ENCODE peak calls at places on chromosomes 1 and 21, in five cellular contexts. X is GM10248, S is psoas muscle, G is left ventricle myocardium superior, R is astrocyte. L is an unnamed sample.

GRCh38 chr1:18197299-18197698 is 89.7 kb downstream of the IGSF21 start:
- DNase-seq in S (no peak), X (no peak), G (no peak), R (no peak), L (no peak)

GRCh38 chr1:9628541-9629444 is 22.7 kb upstream of the PIK3CD start:
- DNase-seq in R (no peak), X (peak; percentile 78), G (no peak), S (no peak), L (no peak)

GRCh38 chr1:222347627-222348026 is 200.3 kb downstream of the HHIPL2 start:
- DNase-seq in R (no peak), X (no peak), G (no peak), S (no peak), L (no peak)

GRCh38 chr21:38804030-38804616 is 1.6 kb upstream of the ETS2 start:
- DNase-seq in R (peak; percentile 32), X (no peak), G (no peak), S (no peak), L (no peak)

GRCh38 chr1:21317035-21317689 is 26.9 kb upstream of the ECE1 start:
- DNase-seq in R (peak; percentile 58), X (no peak), S (peak; percentile 85), G (peak; percentile 86), L (peak; percentile 94)

GRCh38 chr21:27681841-27682240 is 715.0 kb upstream of the ADAMTS5 start:
- DNase-seq in R (no peak), S (no peak), X (no peak), G (no peak), L (no peak)

GRCh38 chr1:213669964-213670691 is 317.6 kb upstream of the PROX1 start:
- DNase-seq in S (no peak), R (no peak), X (no peak), G (no peak), L (no peak)

GRCh38 chr1:153565529-153566374 is at the start of gene S100A2:
- DNase-seq in G (no peak), S (peak; percentile 75), R (peak; percentile 93), X (peak; percentile 75), L (no peak)

GRCh38 chr1:165858928-165859845 is 31.8 kb downstream of the UCK2 start:
- DNase-seq in R (peak; percentile 42), S (no peak), G (no peak), X (no peak), L (no peak)

GRCh38 chr21:44720170-44720569 is 8.8 kb upstream of the TSPEAR start:
- DNase-seq in S (no peak), X (no peak), R (no peak), G (no peak), L (no peak)

GRCh38 chr21:16279658-16280581 is 550.1 kb downstream of the USP25 start:
- DNase-seq in R (peak; percentile 71), X (no peak), G (peak; percentile 35), S (peak; percentile 19), L (peak; percentile 57)

L was measured in right cardiac atrium.